ENCODE peak calls at places on chromosome 3, in six cellular contexts. B, M, L, V, P and N are unnamed samples.

GRCh38 chr3:30408105-30408557 is 198.3 kb upstream of the TGFBR2 start:
- DNase-seq in B (no peak), M (no peak), L (no peak), V (no peak), P (no peak), N (no peak)

GRCh38 chr3:153599685-153600084 is 437.7 kb downstream of the RAP2B start:
- DNase-seq in B (no peak), M (no peak), L (peak; percentile 86), V (peak; percentile 92), P (no peak), N (no peak)

GRCh38 chr3:157544501-157545139 is 41.4 kb upstream of the VEPH1 start:
- DNase-seq in B (no peak), M (no peak), L (no peak), V (peak; percentile 93), P (no peak), N (no peak)

GRCh38 chr3:52086939-52087675 is 30.7 kb upstream of the DUSP7 start:
- DNase-seq in B (no peak), M (no peak), L (no peak), V (peak; percentile 56), P (no peak), N (no peak)

GRCh38 chr3:31159331-31160039 is 265.0 kb upstream of the GADL1 start:
- DNase-seq in B (no peak), M (no peak), L (no peak), V (no peak), P (no peak), N (no peak)

GRCh38 chr3:149581248-149581647 is 76.6 kb downstream of the WWTR1 start:
- DNase-seq in B (no peak), M (no peak), L (no peak), V (no peak), P (no peak), N (no peak)

GRCh38 chr3:139838269-139838957 is 96.6 kb upstream of the CLSTN2 start:
- DNase-seq in B (no peak), M (peak; percentile 3), L (no peak), V (no peak), P (no peak), N (no peak)

GRCh38 chr3:122679085-122679466 is 1.6 kb upstream of the PARP14 start:
- DNase-seq in B (peak; percentile 24), M (peak; percentile 81), L (peak; percentile 82), V (peak; percentile 83), P (peak; percentile 42), N (peak; percentile 74)

GRCh38 chr3:185729335-185729715 is 95.5 kb downstream of the IGF2BP2 start:
- DNase-seq in B (no peak), M (no peak), L (no peak), V (peak; percentile 85), P (no peak), N (no peak)

GRCh38 chr3:84967767-84968581 is 9.2 kb downstream of the CADM2 start:
- DNase-seq in B (no peak), M (peak; percentile 69), L (no peak), V (no peak), P (no peak), N (no peak)